ENCODE peak calls at places on chromosomes 3 and 15, in ten cellular contexts. One of them, this sample, is unnamed.

GRCh38 chr3:46905191-46905560 is 27.7 kb downstream of the PTH1R start:
- DNase-seq in AG09319: no peak
- DNase-seq in body of pancreas: no peak
- DNase-seq in lower lobe of right lung: peak
- DNase-seq in DND-41: no peak
- DNase-seq in activated CD8-positive, alpha-beta T cell treated with anti-CD3 and anti-CD28 coated beads for 36 hours: no peak
- DNase-seq in ovary: peak
- DNase-seq in progenitor cell of endocrine pancreas: no peak
- DNase-seq in lower leg skin: no peak
- DNase-seq in stomach: no peak
- DNase-seq in this sample: no peak

GRCh38 chr3:129651316-129652202 is 45.1 kb upstream of the PLXND1 start:
- DNase-seq in DND-41: no peak
- DNase-seq in activated CD8-positive, alpha-beta T cell treated with anti-CD3 and anti-CD28 coated beads for 36 hours: no peak
- DNase-seq in ovary: peak
- DNase-seq in lower leg skin: no peak
- DNase-seq in AG09319: peak
- DNase-seq in progenitor cell of endocrine pancreas: no peak
- DNase-seq in body of pancreas: no peak
- DNase-seq in lower lobe of right lung: no peak
- DNase-seq in stomach: no peak
- DNase-seq in this sample: no peak

GRCh38 chr3:42880601-42881451 is 5.1 kb upstream of the CYP8B1 start:
- DNase-seq in stomach: peak
- DNase-seq in AG09319: peak
- DNase-seq in body of pancreas: peak
- DNase-seq in lower leg skin: peak
- DNase-seq in activated CD8-positive, alpha-beta T cell treated with anti-CD3 and anti-CD28 coated beads for 36 hours: peak
- DNase-seq in ovary: peak
- DNase-seq in progenitor cell of endocrine pancreas: peak
- DNase-seq in DND-41: peak
- DNase-seq in lower lobe of right lung: peak
- DNase-seq in this sample: peak

GRCh38 chr15:66287461-66288055 is 5.8 kb upstream of the DIS3L start:
- DNase-seq in body of pancreas: no peak
- DNase-seq in DND-41: no peak
- DNase-seq in activated CD8-positive, alpha-beta T cell treated with anti-CD3 and anti-CD28 coated beads for 36 hours: no peak
- DNase-seq in ovary: no peak
- DNase-seq in progenitor cell of endocrine pancreas: no peak
- DNase-seq in lower lobe of right lung: no peak
- DNase-seq in stomach: no peak
- DNase-seq in lower leg skin: no peak
- DNase-seq in AG09319: no peak
- DNase-seq in this sample: no peak

GRCh38 chr3:180680097-180680430 is 775 bp upstream of the CCDC39 start:
- DNase-seq in DND-41: no peak
- DNase-seq in lower leg skin: no peak
- DNase-seq in activated CD8-positive, alpha-beta T cell treated with anti-CD3 and anti-CD28 coated beads for 36 hours: peak
- DNase-seq in ovary: no peak
- DNase-seq in AG09319: no peak
- DNase-seq in progenitor cell of endocrine pancreas: no peak
- DNase-seq in body of pancreas: peak
- DNase-seq in lower lobe of right lung: no peak
- DNase-seq in stomach: no peak
- DNase-seq in this sample: no peak

GRCh38 chr3:132343018-132343612 is 25.9 kb downstream of the ACP3 start:
- DNase-seq in DND-41: peak
- DNase-seq in AG09319: no peak
- DNase-seq in lower lobe of right lung: no peak
- DNase-seq in stomach: peak
- DNase-seq in activated CD8-positive, alpha-beta T cell treated with anti-CD3 and anti-CD28 coated beads for 36 hours: peak
- DNase-seq in body of pancreas: peak
- DNase-seq in progenitor cell of endocrine pancreas: peak
- DNase-seq in ovary: no peak
- DNase-seq in lower leg skin: peak
- DNase-seq in this sample: no peak

GRCh38 chr3:7728566-7729519 is 772.8 kb upstream of the LMCD1 start:
- DNase-seq in lower leg skin: no peak
- DNase-seq in AG09319: no peak
- DNase-seq in body of pancreas: no peak
- DNase-seq in lower lobe of right lung: no peak
- DNase-seq in activated CD8-positive, alpha-beta T cell treated with anti-CD3 and anti-CD28 coated beads for 36 hours: no peak
- DNase-seq in progenitor cell of endocrine pancreas: no peak
- DNase-seq in ovary: no peak
- DNase-seq in stomach: no peak
- DNase-seq in DND-41: no peak
- DNase-seq in this sample: no peak

GRCh38 chr3:157388051-157388450 is 48.6 kb upstream of the PTX3 start:
- DNase-seq in lower leg skin: no peak
- DNase-seq in progenitor cell of endocrine pancreas: no peak
- DNase-seq in lower lobe of right lung: no peak
- DNase-seq in AG09319: no peak
- DNase-seq in DND-41: no peak
- DNase-seq in activated CD8-positive, alpha-beta T cell treated with anti-CD3 and anti-CD28 coated beads for 36 hours: no peak
- DNase-seq in stomach: no peak
- DNase-seq in body of pancreas: no peak
- DNase-seq in ovary: no peak
- DNase-seq in this sample: no peak

GRCh38 chr3:11954312-11954934 is 49.8 kb upstream of the SYN2 start:
- DNase-seq in progenitor cell of endocrine pancreas: no peak
- DNase-seq in activated CD8-positive, alpha-beta T cell treated with anti-CD3 and anti-CD28 coated beads for 36 hours: no peak
- DNase-seq in DND-41: no peak
- DNase-seq in stomach: peak
- DNase-seq in ovary: peak
- DNase-seq in body of pancreas: no peak
- DNase-seq in lower leg skin: no peak
- DNase-seq in AG09319: no peak
- DNase-seq in lower lobe of right lung: no peak
- DNase-seq in this sample: no peak

GRCh38 chr3:71152039-71152891 is 431.3 kb downstream of the FOXP1 start:
- DNase-seq in stomach: no peak
- DNase-seq in lower lobe of right lung: no peak
- DNase-seq in lower leg skin: no peak
- DNase-seq in ovary: no peak
- DNase-seq in body of pancreas: no peak
- DNase-seq in AG09319: no peak
- DNase-seq in activated CD8-positive, alpha-beta T cell treated with anti-CD3 and anti-CD28 coated beads for 36 hours: no peak
- DNase-seq in progenitor cell of endocrine pancreas: no peak
- DNase-seq in DND-41: no peak
- DNase-seq in this sample: no peak

GRCh38 chr15:86725628-86726027 is 646.0 kb downstream of the AGBL1 start:
- DNase-seq in AG09319: no peak
- DNase-seq in ovary: no peak
- DNase-seq in body of pancreas: no peak
- DNase-seq in DND-41: no peak
- DNase-seq in activated CD8-positive, alpha-beta T cell treated with anti-CD3 and anti-CD28 coated beads for 36 hours: no peak
- DNase-seq in stomach: no peak
- DNase-seq in progenitor cell of endocrine pancreas: no peak
- DNase-seq in lower lobe of right lung: no peak
- DNase-seq in lower leg skin: no peak
- DNase-seq in this sample: no peak
- TF ChIP-seq CTCF in AG09319: no peak
- TF ChIP-seq CTCF in ovary: no peak
- TF ChIP-seq CTCF in body of pancreas: no peak
- TF ChIP-seq CTCF in DND-41: no peak
- TF ChIP-seq CTCF in activated CD8-positive, alpha-beta T cell treated with anti-CD3 and anti-CD28 coated beads for 36 hours: no peak
- TF ChIP-seq CTCF in stomach: no peak
- TF ChIP-seq CTCF in progenitor cell of endocrine pancreas: no peak
- TF ChIP-seq CTCF in lower lobe of right lung: no peak
- TF ChIP-seq CTCF in lower leg skin: no peak
- TF ChIP-seq CTCF in this sample: no peak

GRCh38 chr15:78914027-78914764 is 30.6 kb downstream of the CTSH start:
- DNase-seq in stomach: peak
- DNase-seq in activated CD8-positive, alpha-beta T cell treated with anti-CD3 and anti-CD28 coated beads for 36 hours: no peak
- DNase-seq in lower lobe of right lung: no peak
- DNase-seq in progenitor cell of endocrine pancreas: no peak
- DNase-seq in DND-41: no peak
- DNase-seq in AG09319: no peak
- DNase-seq in lower leg skin: peak
- DNase-seq in body of pancreas: peak
- DNase-seq in ovary: peak
- DNase-seq in this sample: no peak
- TF ChIP-seq CTCF in stomach: peak
- TF ChIP-seq CTCF in activated CD8-positive, alpha-beta T cell treated with anti-CD3 and anti-CD28 coated beads for 36 hours: no peak
- TF ChIP-seq CTCF in lower lobe of right lung: peak
- TF ChIP-seq CTCF in progenitor cell of endocrine pancreas: peak
- TF ChIP-seq CTCF in DND-41: peak
- TF ChIP-seq CTCF in AG09319: peak
- TF ChIP-seq CTCF in lower leg skin: no peak
- TF ChIP-seq CTCF in body of pancreas: peak
- TF ChIP-seq CTCF in ovary: peak
- TF ChIP-seq CTCF in this sample: no peak

DNA sequence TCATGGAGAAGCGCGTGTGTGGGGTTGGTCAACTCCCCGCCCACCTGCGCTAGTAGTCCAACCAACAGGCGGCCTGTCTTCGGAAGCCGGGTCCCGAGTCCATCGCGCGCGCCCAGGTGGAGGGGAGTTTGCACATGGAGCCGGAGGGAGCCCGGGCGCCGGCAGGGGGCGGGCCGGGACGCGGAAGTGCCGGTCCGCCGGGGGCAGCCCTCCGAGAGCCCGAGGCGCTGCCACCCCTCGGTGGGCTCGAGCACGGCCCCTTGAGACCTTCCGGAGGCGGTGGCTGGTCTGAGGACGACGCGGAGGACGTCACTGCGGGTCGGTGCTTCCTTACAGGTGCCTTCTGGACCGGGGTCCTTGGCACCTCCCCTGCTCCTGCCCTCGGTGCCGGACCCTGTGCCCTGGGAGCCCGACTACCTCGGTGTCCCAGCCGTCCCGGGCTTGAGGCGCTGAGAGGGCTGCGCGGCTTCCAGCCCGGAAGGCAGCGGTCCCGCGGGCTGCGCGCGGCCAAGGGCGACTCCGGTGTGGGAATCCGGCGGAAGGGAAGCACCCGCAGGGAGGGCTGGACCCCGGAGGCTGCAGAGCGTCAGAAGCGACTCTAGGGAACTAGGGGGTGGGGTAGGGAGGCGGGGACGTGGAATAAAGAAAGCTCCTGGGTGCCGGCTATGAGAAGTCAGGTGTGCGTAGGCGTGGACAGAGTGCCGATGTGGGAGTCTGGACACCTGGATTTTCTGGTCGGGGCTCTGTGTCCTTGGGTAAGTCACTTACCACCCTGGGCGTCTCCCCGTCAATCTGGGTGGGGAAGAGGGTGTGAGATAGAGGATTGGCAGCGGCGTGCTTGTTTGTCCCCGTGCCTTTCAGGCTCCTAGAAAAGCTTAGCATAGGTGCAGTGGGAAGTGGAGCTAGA is 212.3 kb downstream of the FGF12 start:
- DNase-seq in AG09319: no peak
- DNase-seq in progenitor cell of endocrine pancreas: peak
- DNase-seq in body of pancreas: peak
- DNase-seq in activated CD8-positive, alpha-beta T cell treated with anti-CD3 and anti-CD28 coated beads for 36 hours: peak
- DNase-seq in stomach: peak
- DNase-seq in ovary: no peak
- DNase-seq in DND-41: no peak
- DNase-seq in lower leg skin: no peak
- DNase-seq in lower lobe of right lung: peak
- DNase-seq in this sample: no peak
- TF ChIP-seq CTCF in AG09319: no peak
- TF ChIP-seq CTCF in progenitor cell of endocrine pancreas: peak
- TF ChIP-seq CTCF in body of pancreas: peak
- TF ChIP-seq CTCF in activated CD8-positive, alpha-beta T cell treated with anti-CD3 and anti-CD28 coated beads for 36 hours: no peak
- TF ChIP-seq CTCF in stomach: no peak
- TF ChIP-seq CTCF in ovary: no peak
- TF ChIP-seq CTCF in DND-41: no peak
- TF ChIP-seq CTCF in lower leg skin: no peak
- TF ChIP-seq CTCF in lower lobe of right lung: peak
- TF ChIP-seq CTCF in this sample: no peak

GRCh38 chr3:6251612-6252011 is 609.3 kb upstream of the GRM7 start:
- DNase-seq in lower leg skin: no peak
- DNase-seq in DND-41: no peak
- DNase-seq in AG09319: no peak
- DNase-seq in activated CD8-positive, alpha-beta T cell treated with anti-CD3 and anti-CD28 coated beads for 36 hours: no peak
- DNase-seq in stomach: no peak
- DNase-seq in ovary: no peak
- DNase-seq in body of pancreas: no peak
- DNase-seq in progenitor cell of endocrine pancreas: no peak
- DNase-seq in lower lobe of right lung: no peak
- DNase-seq in this sample: no peak
- TF ChIP-seq CTCF in lower leg skin: no peak
- TF ChIP-seq CTCF in DND-41: no peak
- TF ChIP-seq CTCF in AG09319: no peak
- TF ChIP-seq CTCF in activated CD8-positive, alpha-beta T cell treated with anti-CD3 and anti-CD28 coated beads for 36 hours: no peak
- TF ChIP-seq CTCF in stomach: no peak
- TF ChIP-seq CTCF in ovary: no peak
- TF ChIP-seq CTCF in body of pancreas: no peak
- TF ChIP-seq CTCF in progenitor cell of endocrine pancreas: no peak
- TF ChIP-seq CTCF in lower lobe of right lung: no peak
- TF ChIP-seq CTCF in this sample: no peak

DNA sequence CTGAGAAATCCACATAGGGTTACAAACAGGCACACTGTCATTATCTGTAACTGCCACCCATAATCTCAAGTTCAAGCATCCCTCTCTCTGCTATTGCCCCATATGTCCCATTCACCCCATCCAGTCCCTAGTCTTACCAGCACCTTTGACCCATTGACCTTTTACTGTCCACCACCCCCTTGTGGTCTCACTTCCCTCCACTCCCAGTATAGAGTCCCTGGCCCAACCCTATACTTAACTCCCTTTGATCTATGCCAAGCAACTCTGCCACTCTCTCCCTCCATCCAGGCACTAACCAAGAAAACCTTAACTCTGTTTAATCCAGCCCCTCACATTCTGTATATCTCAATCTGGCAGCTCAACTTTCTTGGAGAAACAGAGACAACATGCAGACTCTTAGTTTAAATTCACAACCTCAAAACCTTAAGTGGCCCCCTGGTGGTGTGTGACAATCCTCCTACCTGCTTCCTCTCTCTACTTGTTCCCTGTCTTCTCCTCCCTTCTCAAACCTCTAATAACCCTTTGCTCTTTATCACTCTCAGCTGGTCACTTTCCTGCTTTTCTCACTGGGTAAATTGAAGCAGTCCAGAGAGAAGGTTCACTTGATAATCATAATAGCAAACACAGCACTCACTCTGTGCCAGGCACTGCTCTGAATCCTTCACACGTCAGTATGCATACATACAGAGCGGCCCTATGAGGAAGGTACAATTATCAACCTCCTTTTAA is 162.7 kb downstream of the STT3B start:
- DNase-seq in activated CD8-positive, alpha-beta T cell treated with anti-CD3 and anti-CD28 coated beads for 36 hours: peak
- DNase-seq in stomach: peak
- DNase-seq in lower leg skin: no peak
- DNase-seq in DND-41: peak
- DNase-seq in ovary: no peak
- DNase-seq in progenitor cell of endocrine pancreas: no peak
- DNase-seq in body of pancreas: peak
- DNase-seq in AG09319: no peak
- DNase-seq in lower lobe of right lung: no peak
- DNase-seq in this sample: no peak
- TF ChIP-seq CTCF in activated CD8-positive, alpha-beta T cell treated with anti-CD3 and anti-CD28 coated beads for 36 hours: no peak
- TF ChIP-seq CTCF in stomach: no peak
- TF ChIP-seq CTCF in lower leg skin: no peak
- TF ChIP-seq CTCF in DND-41: peak
- TF ChIP-seq CTCF in ovary: no peak
- TF ChIP-seq CTCF in progenitor cell of endocrine pancreas: peak
- TF ChIP-seq CTCF in body of pancreas: peak
- TF ChIP-seq CTCF in AG09319: peak
- TF ChIP-seq CTCF in lower lobe of right lung: peak
- TF ChIP-seq CTCF in this sample: no peak

This sample was measured in omental fat pad.